ENCODE peak calls at places on chromosomes 2 and 18, in five cellular contexts. X is central memory CD4-positive, alpha-beta T cell; D is left cardiac atrium; E is HT-29; C is dermis blood vessel endothelial cell. S is an unnamed sample.

GRCh38 chr2:172295677-172296076 is 131.7 kb upstream of the ITGA6 start:
- DNase-seq in X (no peak), D (no peak), E (no peak), C (no peak), S (no peak)

GRCh38 chr18:57775937-57776336 is 27.2 kb downstream of the ATP8B1 start:
- DNase-seq in X (no peak), D (no peak), E (peak; percentile 41), C (peak; percentile 58), S (no peak)

GRCh38 chr2:197786010-197786877 is 1.1 kb upstream of the BOLL start:
- DNase-seq in X (peak; percentile 36), D (no peak), E (no peak), C (peak; percentile 18), S (peak; percentile 51)

GRCh38 chr2:143802242-143802641 is 673.0 kb downstream of the ARHGAP15 start:
- DNase-seq in X (no peak), D (no peak), E (no peak), C (no peak), S (no peak)

GRCh38 chr2:68537872-68538271 is 70.5 kb downstream of the APLF start:
- DNase-seq in X (no peak), D (no peak), E (no peak), C (no peak), S (no peak)

GRCh38 chr2:96505231-96505889 is at the start of gene NEURL3:
- DNase-seq in X (no peak), D (no peak), E (peak; percentile 82), C (peak; percentile 74), S (no peak)

GRCh38 chr2:30938196-30938595 is 130.9 kb upstream of the CAPN13 start:
- DNase-seq in X (no peak), D (no peak), E (no peak), C (no peak), S (no peak)

GRCh38 chr2:46208766-46209165 is 88.4 kb upstream of the EPAS1 start:
- DNase-seq in X (no peak), D (no peak), E (no peak), C (no peak), S (no peak)

GRCh38 chr18:67669993-67670671 is 153.6 kb upstream of the DSEL start:
- DNase-seq in X (no peak), D (no peak), E (no peak), C (no peak), S (no peak)

GRCh38 chr18:23828426-23828825 is 139.2 kb downstream of the LAMA3 start:
- DNase-seq in X (peak; percentile 80), D (no peak), E (peak; percentile 82), C (peak; percentile 94), S (peak; percentile 77)

GRCh38 chr2:154293864-154294263 is 404.6 kb upstream of the KCNJ3 start:
- DNase-seq in X (no peak), D (no peak), E (no peak), C (no peak), S (no peak)

GRCh38 chr18:31876707-31877106 is 66.2 kb downstream of the TRAPPC8 start:
- DNase-seq in X (no peak), D (no peak), E (no peak), C (peak; percentile 52), S (no peak)

GRCh38 chr2:106990307-106990706 is 104.3 kb upstream of the ST6GAL2 start:
- DNase-seq in X (no peak), D (no peak), E (no peak), C (no peak), S (no peak)

GRCh38 chr2:168198476-168199192 is 48.8 kb downstream of the STK39 start:
- DNase-seq in X (no peak), D (no peak), E (peak; percentile 78), C (no peak), S (no peak)

GRCh38 chr2:96150791-96151594 is 5.8 kb upstream of the DUSP2 start:
- DNase-seq in X (no peak), D (no peak), E (no peak), C (no peak), S (no peak)

GRCh38 chr18:74196220-74197119 is 48.1 kb downstream of the TIMM21 start:
- DNase-seq in X (peak; percentile 65), D (no peak), E (peak; percentile 76), C (peak; percentile 78), S (peak; percentile 74)

GRCh38 chr2:54360055-54360792 is 95.9 kb upstream of the SPTBN1 start:
- DNase-seq in X (no peak), D (peak; percentile 56), E (no peak), C (peak; percentile 95), S (no peak)

GRCh38 chr2:176317246-176318065 is 48.2 kb downstream of the MTX2 start:
- DNase-seq in X (no peak), D (no peak), E (no peak), C (no peak), S (no peak)

GRCh38 chr2:191571163-191571769 is 106.7 kb upstream of the NABP1 start:
- DNase-seq in X (peak; percentile 28), D (no peak), E (peak; percentile 16), C (peak; percentile 69), S (peak; percentile 53)

GRCh38 chr2:85801871-85802270 is 48.1 kb downstream of the ATOH8 start:
- DNase-seq in X (no peak), D (peak; percentile 12), E (no peak), C (no peak), S (no peak)

GRCh38 chr2:138373993-138374408 is 127.6 kb upstream of the SPOPL start:
- DNase-seq in X (no peak), D (no peak), E (peak; percentile 60), C (peak; percentile 74), S (no peak)

GRCh38 chr2:189579585-189579984 is 1.0 kb downstream of the SLC40A1 start:
- DNase-seq in X (no peak), D (no peak), E (peak; percentile 65), C (no peak), S (no peak)

GRCh38 chr2:215537621-215538020 is 101.8 kb upstream of the FN1 start:
- DNase-seq in X (no peak), D (no peak), E (peak; percentile 19), C (no peak), S (no peak)

GRCh38 chr2:13010283-13010682 is 293.5 kb downstream of the TRIB2 start:
- DNase-seq in X (no peak), D (no peak), E (no peak), C (no peak), S (no peak)

GRCh38 chr18:35041752-35042379 is 653 bp downstream of the MAPRE2 start:
- DNase-seq in X (peak; percentile 28), D (peak; percentile 23), E (no peak), C (no peak), S (peak; percentile 26)

GRCh38 chr18:8957731-8958130 is 144.8 kb upstream of the NDUFV2 start:
- DNase-seq in X (no peak), D (no peak), E (no peak), C (no peak), S (no peak)

GRCh38 chr2:220585241-220585640 is 957.8 kb downstream of the SLC4A3 start:
- DNase-seq in X (no peak), D (no peak), E (no peak), C (no peak), S (no peak)

GRCh38 chr2:19138264-19138825 is 220.1 kb downstream of the OSR1 start:
- DNase-seq in X (no peak), D (no peak), E (no peak), C (no peak), S (no peak)

GRCh38 chr2:241226723-241227634 is 38.5 kb downstream of the ANO7 start:
- DNase-seq in X (no peak), D (peak; percentile 25), E (no peak), C (no peak), S (no peak)

GRCh38 chr2:47664817-47665216 is 118.1 kb upstream of the MSH6 start:
- DNase-seq in X (no peak), D (no peak), E (peak; percentile 38), C (peak; percentile 14), S (no peak)

GRCh38 chr2:234952270-234953115 is 676 bp downstream of the SH3BP4 start:
- DNase-seq in X (no peak), D (peak; percentile 39), E (peak; percentile 54), C (peak; percentile 29), S (no peak)

GRCh38 chr2:203498161-203498560 is 36.9 kb downstream of the RAPH1 start:
- DNase-seq in X (no peak), D (no peak), E (peak; percentile 70), C (peak; percentile 85), S (no peak)

GRCh38 chr2:100670232-100670631 is 107.4 kb downstream of the PDCL3 start:
- DNase-seq in X (no peak), D (no peak), E (no peak), C (no peak), S (no peak)

GRCh38 chr2:187615364-187615763 is 61.1 kb upstream of the TFPI start:
- DNase-seq in X (no peak), D (no peak), E (no peak), C (no peak), S (no peak)

GRCh38 chr2:68932392-68932791 is 20.3 kb downstream of the GKN2 start:
- DNase-seq in X (no peak), D (no peak), E (no peak), C (no peak), S (no peak)

GRCh38 chr18:23694642-23695430 is 5.6 kb downstream of the LAMA3 start:
- DNase-seq in X (no peak), D (no peak), E (no peak), C (no peak), S (no peak)

GRCh38 chr2:54468643-54469042 is 12.5 kb downstream of the SPTBN1 start:
- DNase-seq in X (no peak), D (no peak), E (no peak), C (no peak), S (no peak)